ENCODE peak calls at places on chromosomes 4 and X, in seven cellular contexts. K is left lung, S is colonic mucosa, Z is IMR-90, G is fibroblast of lung, W is A549, H is adrenal gland. J is an unnamed sample.

GRCh38 chr4:88320174-88320779 is 35.9 kb upstream of the PPM1K start:
- DNase-seq in K (no peak), S (no peak), Z (no peak), G (peak; percentile 40), W (no peak), H (no peak), J (no peak)

GRCh38 chr4:107444-108429 is 16.6 kb upstream of the ZNF718 start:
- DNase-seq in K (no peak), S (no peak), Z (no peak), G (no peak), W (no peak), H (no peak), J (no peak)

GRCh38 chr4:84583871-84584373 is 995 bp downstream of the CDS1 start:
- DNase-seq in K (no peak), S (no peak), Z (no peak), G (no peak), W (peak; percentile 18), H (no peak), J (no peak)

GRCh38 chr4:2804973-2805501 is 12.2 kb downstream of the SH3BP2 start:
- DNase-seq in K (peak; percentile 34), S (no peak), Z (no peak), G (no peak), W (no peak), H (no peak), J (no peak)

GRCh38 chr4:81632581-81633247 is 161.0 kb upstream of the RASGEF1B start:
- DNase-seq in K (no peak), S (no peak), Z (no peak), G (peak; percentile 29), W (no peak), H (no peak), J (no peak)

GRCh38 chrX:13293700-13294099 is 26.2 kb downstream of the ATXN3L start:
- DNase-seq in K (no peak), S (no peak), Z (no peak), G (peak; percentile 35), W (no peak), H (no peak), J (no peak)

GRCh38 chr4:86013623-86014022 is 346.2 kb downstream of the MAPK10 start:
- DNase-seq in K (no peak), S (no peak), Z (peak; percentile 69), G (peak; percentile 82), W (no peak), H (peak; percentile 40), J (no peak)

GRCh38 chr4:145927055-145927454 is 11.6 kb downstream of the ZNF827 start:
- DNase-seq in K (no peak), S (no peak), Z (no peak), G (no peak), W (no peak), H (no peak), J (no peak)

GRCh38 chr4:146235654-146236570 is 21.6 kb downstream of the REELD1 start:
- DNase-seq in K (no peak), S (no peak), Z (no peak), G (no peak), W (no peak), H (peak; percentile 29), J (no peak)

GRCh38 chrX:7286461-7286860 is 138.5 kb upstream of the PUDP start:
- DNase-seq in K (no peak), S (no peak), Z (peak; percentile 12), G (peak; percentile 3), W (no peak), H (no peak), J (no peak)

GRCh38 chr4:139560396-139561084 is 4.5 kb upstream of the SETD7 start:
- DNase-seq in K (no peak), S (no peak), Z (no peak), G (no peak), W (no peak), H (peak; percentile 57), J (no peak)

GRCh38 chrX:130171446-130172126 is at the start of gene RAB33A:
- DNase-seq in K (no peak), S (no peak), Z (no peak), G (peak; percentile 28), W (no peak), H (no peak), J (no peak)

GRCh38 chr4:4639370-4639769 is 97.5 kb upstream of the STX18 start:
- DNase-seq in K (no peak), S (no peak), Z (no peak), G (no peak), W (no peak), H (no peak), J (no peak)

GRCh38 chr4:177726111-177726510 is 283.9 kb upstream of the AGA start:
- DNase-seq in K (no peak), S (no peak), Z (peak; percentile 36), G (peak; percentile 62), W (no peak), H (no peak), J (no peak)

GRCh38 chr4:37453361-37454262 is 209.1 kb downstream of the NWD2 start:
- DNase-seq in K (peak; percentile 59), S (peak; percentile 84), Z (no peak), G (peak; percentile 32), W (peak; percentile 33), H (peak; percentile 36), J (no peak)

GRCh38 chrX:65667503-65668355 is at the start of gene MSN:
- DNase-seq in K (peak; percentile 84), S (peak; percentile 68), Z (peak; percentile 35), G (peak; percentile 57), W (peak; percentile 36), H (peak; percentile 70), J (peak; percentile 82)

GRCh38 chr4:39042365-39042764 is 10.2 kb upstream of the TMEM156 start:
- DNase-seq in K (no peak), S (no peak), Z (peak; percentile 34), G (no peak), W (no peak), H (no peak), J (no peak)

GRCh38 chr4:13678186-13678924 is 50.8 kb upstream of the BOD1L1 start:
- DNase-seq in K (no peak), S (no peak), Z (no peak), G (peak; percentile 50), W (no peak), H (no peak), J (no peak)

GRCh38 chr4:67087897-67088296 is 457.4 kb downstream of the CENPC start:
- DNase-seq in K (no peak), S (peak; percentile 45), Z (no peak), G (no peak), W (no peak), H (peak; percentile 49), J (no peak)

GRCh38 chrX:29435396-29435795 is 780.0 kb upstream of the MAGEB2 start:
- DNase-seq in K (no peak), S (no peak), Z (peak; percentile 37), G (peak; percentile 36), W (no peak), H (no peak), J (no peak)

GRCh38 chrX:75230296-75230695 is 43.6 kb upstream of the UPRT start:
- DNase-seq in K (no peak), S (no peak), Z (no peak), G (no peak), W (no peak), H (no peak), J (no peak)

GRCh38 chrX:22952011-22952410 is 47.7 kb upstream of the DDX53 start:
- DNase-seq in K (no peak), S (no peak), Z (peak; percentile 51), G (peak; percentile 56), W (no peak), H (peak; percentile 55), J (no peak)

GRCh38 chr4:1969928-1970723 is 38.6 kb downstream of the NELFA start:
- DNase-seq in K (no peak), S (no peak), Z (no peak), G (no peak), W (no peak), H (no peak), J (no peak)

GRCh38 chr4:105145913-105146285 is 777 bp upstream of the TET2 start:
- DNase-seq in K (peak; percentile 64), S (peak; percentile 49), Z (no peak), G (peak; percentile 15), W (no peak), H (no peak), J (no peak)

DNA sequence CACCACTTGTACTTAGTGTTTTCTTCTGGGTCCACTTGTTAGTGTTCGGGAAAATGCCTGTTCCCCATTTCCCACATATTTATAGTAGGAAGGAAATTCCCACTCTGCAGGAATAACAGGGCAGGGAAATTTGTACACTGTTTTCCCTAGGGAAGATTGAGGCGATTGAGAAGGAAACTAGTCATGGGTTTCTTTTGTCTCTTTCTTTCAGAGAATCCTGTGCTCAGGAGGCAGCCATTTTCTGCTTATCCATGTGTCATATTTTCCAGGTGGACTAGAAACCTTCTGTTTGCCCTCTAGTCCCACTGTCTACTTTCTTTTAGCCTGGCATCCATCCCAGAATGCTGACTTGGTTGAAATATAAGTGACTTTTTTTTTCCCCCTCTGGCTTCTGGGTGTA is 299.1 kb upstream of the ANKRD50 start:
- DNase-seq in K (no peak), S (no peak), Z (peak; percentile 8), G (peak; percentile 11), W (no peak), H (no peak), J (no peak)
- H3K27ac ChIP-seq in K (no peak overlapping the region), S (no peak overlapping the region), Z (no peak overlapping the region), G (no peak overlapping the region), W (no peak overlapping the region), H (no peak overlapping the region), J (no peak overlapping the region)

DNA sequence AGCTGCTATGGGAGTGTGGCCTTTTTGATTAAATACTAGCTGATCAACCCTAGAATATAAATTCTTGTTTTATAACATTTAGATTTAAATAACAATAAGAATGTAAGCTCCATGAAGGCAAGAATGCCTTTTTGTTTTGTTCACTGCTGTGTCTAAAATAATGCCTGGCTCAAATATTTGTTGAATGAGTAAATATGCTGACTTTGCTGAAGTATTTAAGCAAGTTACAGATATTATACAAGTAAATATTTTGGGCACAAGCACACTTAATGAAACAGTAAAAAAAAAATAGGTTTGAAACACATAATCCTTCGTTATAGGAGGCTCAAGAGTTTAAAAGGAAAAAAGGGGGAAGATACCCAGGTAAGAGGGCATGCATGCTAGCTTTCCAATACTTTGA is 24.1 kb downstream of the FABP2 start:
- DNase-seq in K (no peak), S (no peak), Z (no peak), G (no peak), W (no peak), H (no peak), J (no peak)
- H3K4me3 ChIP-seq in K (peak overlapping the region; percentile 58), S (no peak overlapping the region), Z (peak overlapping the region; percentile 10), G (no peak overlapping the region), W (no peak overlapping the region), H (no peak overlapping the region), J (peak overlapping the region; percentile 84)

GRCh38 chrX:71870337-71871098 is 40.1 kb upstream of the NHSL2 start:
- DNase-seq in K (no peak), S (no peak), Z (no peak), G (peak; percentile 45), W (peak; percentile 16), H (no peak), J (no peak)
- TF ChIP-seq CTCF in K (no peak), S (no peak), Z (peak; percentile 8), G (no peak), W (peak; percentile 28), H (no peak), J (no peak)

DNA sequence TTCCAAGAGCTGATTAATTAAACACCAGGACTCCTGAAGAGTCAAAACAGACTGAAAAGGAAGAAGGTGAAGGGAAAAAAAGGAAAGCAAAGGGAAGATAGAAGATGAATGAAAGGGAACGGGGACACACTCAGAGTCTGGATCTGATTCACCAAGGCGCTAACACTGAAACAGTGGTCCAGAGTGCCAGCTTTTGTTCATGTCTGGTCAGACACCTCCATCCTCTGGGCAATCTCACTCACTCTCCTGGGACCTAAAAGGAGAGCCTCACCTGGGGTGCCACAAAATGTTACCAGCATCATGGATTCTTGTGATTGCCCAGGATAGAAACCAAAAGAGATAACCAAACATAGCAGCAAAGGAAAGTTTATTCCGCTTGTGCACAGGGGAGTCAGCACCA is 120.3 kb upstream of the AFF2 start:
- DNase-seq in K (no peak), S (no peak), Z (no peak), G (no peak), W (no peak), H (no peak), J (no peak)
- H3K27ac ChIP-seq in K (no peak overlapping the region), S (no peak overlapping the region), Z (no peak overlapping the region), G (no peak overlapping the region), W (no peak overlapping the region), H (no peak overlapping the region), J (no peak overlapping the region)